ENCODE peak calls at places on chromosomes 2 and 18, in seven cellular contexts. One of them, this sample, is unnamed.
A peak's percentile ranks its signal among the peaks of the same experiment; 100 is the strongest.

GRCh38 chr2:192487636-192488035 is 292.9 kb upstream of the TMEFF2 start:
- DNase-seq in tibial artery: no peak
- DNase-seq in brain microvascular endothelial cell: no peak
- DNase-seq in psoas muscle: no peak
- DNase-seq in RWPE2: no peak
- DNase-seq in GM23338: no peak
- DNase-seq in uterus: no peak
- DNase-seq in this sample: no peak

GRCh38 chr2:171893196-171893823 is 734 bp downstream of the SLC25A12 start:
- DNase-seq in psoas muscle: no peak
- DNase-seq in tibial artery: no peak
- DNase-seq in RWPE2: no peak
- DNase-seq in brain microvascular endothelial cell: no peak
- DNase-seq in GM23338: no peak
- DNase-seq in uterus: no peak
- DNase-seq in this sample: no peak

GRCh38 chr2:40554665-40555294 is 102.9 kb upstream of the SLC8A1 start:
- DNase-seq in psoas muscle: peak; percentile 53
- DNase-seq in tibial artery: peak; percentile 84
- DNase-seq in GM23338: peak; percentile 79
- DNase-seq in brain microvascular endothelial cell: peak; percentile 62
- DNase-seq in uterus: peak; percentile 47
- DNase-seq in RWPE2: no peak
- DNase-seq in this sample: no peak

GRCh38 chr2:216066255-216066654 is 15.4 kb downstream of the PECR start:
- DNase-seq in RWPE2: no peak
- DNase-seq in uterus: no peak
- DNase-seq in psoas muscle: no peak
- DNase-seq in tibial artery: no peak
- DNase-seq in brain microvascular endothelial cell: peak; percentile 64
- DNase-seq in GM23338: no peak
- DNase-seq in this sample: no peak

GRCh38 chr2:65918760-65919187 is 486.4 kb upstream of the SPRED2 start:
- DNase-seq in GM23338: peak; percentile 41
- DNase-seq in brain microvascular endothelial cell: no peak
- DNase-seq in RWPE2: no peak
- DNase-seq in uterus: no peak
- DNase-seq in tibial artery: no peak
- DNase-seq in psoas muscle: no peak
- DNase-seq in this sample: no peak

GRCh38 chr2:204468689-204469429 is 76.4 kb upstream of the PARD3B start:
- DNase-seq in uterus: no peak
- DNase-seq in psoas muscle: peak; percentile 14
- DNase-seq in brain microvascular endothelial cell: peak; percentile 65
- DNase-seq in tibial artery: peak; percentile 30
- DNase-seq in RWPE2: no peak
- DNase-seq in GM23338: no peak
- DNase-seq in this sample: no peak

GRCh38 chr18:11733031-11733430 is 44.0 kb downstream of the GNAL start:
- DNase-seq in uterus: peak; percentile 58
- DNase-seq in tibial artery: peak; percentile 70
- DNase-seq in psoas muscle: peak; percentile 82
- DNase-seq in brain microvascular endothelial cell: peak; percentile 60
- DNase-seq in GM23338: peak; percentile 88
- DNase-seq in RWPE2: no peak
- DNase-seq in this sample: no peak

GRCh38 chr2:138827426-138828054 is 47.4 kb upstream of the NXPH2 start:
- DNase-seq in RWPE2: no peak
- DNase-seq in uterus: no peak
- DNase-seq in tibial artery: no peak
- DNase-seq in psoas muscle: no peak
- DNase-seq in GM23338: peak; percentile 75
- DNase-seq in brain microvascular endothelial cell: peak; percentile 21
- DNase-seq in this sample: no peak

GRCh38 chr2:72115361-72116080 is 32.1 kb downstream of the CYP26B1 start:
- DNase-seq in GM23338: no peak
- DNase-seq in brain microvascular endothelial cell: peak; percentile 91
- DNase-seq in psoas muscle: peak; percentile 70
- DNase-seq in RWPE2: peak; percentile 97
- DNase-seq in tibial artery: no peak
- DNase-seq in uterus: no peak
- DNase-seq in this sample: peak; percentile 68

GRCh38 chr2:232375164-232375563 is 3.4 kb upstream of the ALPP start:
- DNase-seq in GM23338: peak; percentile 30
- DNase-seq in brain microvascular endothelial cell: no peak
- DNase-seq in psoas muscle: no peak
- DNase-seq in RWPE2: peak; percentile 9
- DNase-seq in tibial artery: no peak
- DNase-seq in uterus: no peak
- DNase-seq in this sample: no peak

GRCh38 chr18:7116832-7117389 is 686 bp downstream of the LAMA1 start:
- DNase-seq in GM23338: peak; percentile 60
- DNase-seq in psoas muscle: peak; percentile 17
- DNase-seq in brain microvascular endothelial cell: no peak
- DNase-seq in RWPE2: no peak
- DNase-seq in uterus: no peak
- DNase-seq in tibial artery: no peak
- DNase-seq in this sample: no peak

GRCh38 chr2:149062531-149062930 is 24.0 kb downstream of the LYPD6B start:
- DNase-seq in GM23338: no peak
- DNase-seq in uterus: no peak
- DNase-seq in psoas muscle: no peak
- DNase-seq in brain microvascular endothelial cell: no peak
- DNase-seq in tibial artery: no peak
- DNase-seq in RWPE2: no peak
- DNase-seq in this sample: no peak

GRCh38 chr2:149064365-149064841 is 25.9 kb downstream of the LYPD6B start:
- DNase-seq in brain microvascular endothelial cell: no peak
- DNase-seq in psoas muscle: no peak
- DNase-seq in tibial artery: no peak
- DNase-seq in GM23338: no peak
- DNase-seq in RWPE2: no peak
- DNase-seq in uterus: no peak
- DNase-seq in this sample: no peak

GRCh38 chr2:149063177-149063576 is 24.7 kb downstream of the LYPD6B start:
- DNase-seq in RWPE2: no peak
- DNase-seq in uterus: no peak
- DNase-seq in tibial artery: no peak
- DNase-seq in GM23338: no peak
- DNase-seq in brain microvascular endothelial cell: no peak
- DNase-seq in psoas muscle: no peak
- DNase-seq in this sample: no peak

GRCh38 chr2:149068225-149068995 is 29.9 kb downstream of the LYPD6B start:
- DNase-seq in tibial artery: no peak
- DNase-seq in psoas muscle: no peak
- DNase-seq in GM23338: no peak
- DNase-seq in RWPE2: no peak
- DNase-seq in brain microvascular endothelial cell: no peak
- DNase-seq in uterus: no peak
- DNase-seq in this sample: no peak

DNA sequence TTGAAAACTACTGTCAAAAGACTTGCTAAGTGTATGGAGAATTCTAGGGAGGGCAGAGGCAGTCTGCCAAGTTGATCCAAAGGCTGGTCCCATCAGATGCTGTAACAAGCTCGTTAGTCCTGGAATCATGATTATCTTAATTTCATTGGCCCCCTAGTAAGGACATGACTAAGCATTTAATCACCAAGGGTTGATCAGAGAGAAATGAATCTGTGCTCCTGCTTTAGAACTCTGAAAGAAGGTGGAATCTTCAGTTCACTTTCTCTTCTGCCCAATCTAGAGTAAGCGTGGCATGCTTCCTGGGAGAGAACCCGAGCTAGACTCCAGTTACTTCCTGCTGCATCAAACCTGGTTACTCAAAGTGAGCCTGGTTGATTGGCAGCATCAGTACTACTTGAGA is 26.7 kb downstream of the LYPD6B start:
- DNase-seq in GM23338: no peak
- DNase-seq in uterus: no peak
- DNase-seq in psoas muscle: no peak
- DNase-seq in brain microvascular endothelial cell: no peak
- DNase-seq in tibial artery: no peak
- DNase-seq in RWPE2: no peak
- DNase-seq in this sample: no peak
- H3K27ac ChIP-seq in GM23338: no peak overlapping the region
- H3K27ac ChIP-seq in uterus: no peak overlapping the region
- H3K27ac ChIP-seq in psoas muscle: no peak overlapping the region
- H3K27ac ChIP-seq in brain microvascular endothelial cell: no peak overlapping the region
- H3K27ac ChIP-seq in tibial artery: no peak overlapping the region
- H3K27ac ChIP-seq in RWPE2: no peak overlapping the region
- H3K27ac ChIP-seq in this sample: no peak overlapping the region

GRCh38 chr2:163647300-163647699 is 88.5 kb downstream of the FIGN start:
- DNase-seq in RWPE2: no peak
- DNase-seq in uterus: no peak
- DNase-seq in tibial artery: no peak
- DNase-seq in GM23338: no peak
- DNase-seq in brain microvascular endothelial cell: no peak
- DNase-seq in psoas muscle: no peak
- DNase-seq in this sample: no peak

GRCh38 chr2:163640542-163641195 is 95.1 kb downstream of the FIGN start:
- DNase-seq in brain microvascular endothelial cell: no peak
- DNase-seq in GM23338: no peak
- DNase-seq in RWPE2: no peak
- DNase-seq in tibial artery: no peak
- DNase-seq in uterus: no peak
- DNase-seq in psoas muscle: no peak
- DNase-seq in this sample: no peak

GRCh38 chr2:163646659-163647058 is 89.1 kb downstream of the FIGN start:
- DNase-seq in psoas muscle: no peak
- DNase-seq in RWPE2: no peak
- DNase-seq in brain microvascular endothelial cell: no peak
- DNase-seq in GM23338: no peak
- DNase-seq in uterus: no peak
- DNase-seq in tibial artery: no peak
- DNase-seq in this sample: no peak

GRCh38 chr2:163641986-163642385 is 93.8 kb downstream of the FIGN start:
- DNase-seq in psoas muscle: no peak
- DNase-seq in RWPE2: no peak
- DNase-seq in tibial artery: no peak
- DNase-seq in uterus: no peak
- DNase-seq in GM23338: no peak
- DNase-seq in brain microvascular endothelial cell: peak; percentile 41
- DNase-seq in this sample: no peak

DNA sequence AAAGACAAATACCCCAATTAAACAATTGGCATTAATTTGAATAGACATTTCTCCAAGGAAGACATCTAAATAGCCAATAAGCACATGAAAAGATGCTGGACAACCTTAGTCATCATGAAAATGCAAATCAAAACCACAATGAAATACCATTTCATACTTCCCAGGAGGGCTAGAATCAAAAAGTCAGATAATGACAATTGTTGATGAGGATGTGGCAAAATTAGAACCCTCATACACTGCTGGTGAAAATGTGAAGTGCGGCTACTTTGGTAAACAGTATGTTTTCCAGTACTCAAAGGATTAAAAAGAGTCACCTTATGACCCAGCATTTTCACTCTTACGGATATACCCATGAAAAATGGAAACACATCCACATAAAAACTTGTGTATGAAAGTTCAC is 91.6 kb downstream of the FIGN start:
- DNase-seq in psoas muscle: no peak
- DNase-seq in GM23338: no peak
- DNase-seq in brain microvascular endothelial cell: no peak
- DNase-seq in RWPE2: no peak
- DNase-seq in uterus: no peak
- DNase-seq in tibial artery: no peak
- DNase-seq in this sample: no peak
- TF ChIP-seq CTCF in psoas muscle: no peak
- TF ChIP-seq CTCF in GM23338: peak; percentile 43
- TF ChIP-seq CTCF in brain microvascular endothelial cell: no peak
- TF ChIP-seq CTCF in RWPE2: no peak
- TF ChIP-seq CTCF in uterus: no peak
- TF ChIP-seq CTCF in tibial artery: no peak
- TF ChIP-seq CTCF in this sample: no peak

GRCh38 chr18:35117951-35118411 is 76.8 kb downstream of the MAPRE2 start:
- DNase-seq in brain microvascular endothelial cell: peak; percentile 59
- DNase-seq in uterus: no peak
- DNase-seq in psoas muscle: peak; percentile 30
- DNase-seq in tibial artery: no peak
- DNase-seq in RWPE2: no peak
- DNase-seq in GM23338: no peak
- DNase-seq in this sample: no peak
- H3K4me3 ChIP-seq in brain microvascular endothelial cell: no peak overlapping the region
- H3K4me3 ChIP-seq in uterus: no peak overlapping the region
- H3K4me3 ChIP-seq in psoas muscle: peak overlapping the region; percentile 32
- H3K4me3 ChIP-seq in tibial artery: peak overlapping the region; percentile 10
- H3K4me3 ChIP-seq in RWPE2: no peak overlapping the region
- H3K4me3 ChIP-seq in GM23338: no peak overlapping the region
- H3K4me3 ChIP-seq in this sample: peak overlapping the region; percentile 35

GRCh38 chr2:102053096-102053495 is 61.3 kb downstream of the IL1R2 start:
- DNase-seq in tibial artery: no peak
- DNase-seq in psoas muscle: peak; percentile 32
- DNase-seq in GM23338: no peak
- DNase-seq in uterus: no peak
- DNase-seq in brain microvascular endothelial cell: no peak
- DNase-seq in RWPE2: no peak
- DNase-seq in this sample: no peak

GRCh38 chr2:102050854-102051391 is 59.2 kb downstream of the IL1R2 start:
- DNase-seq in brain microvascular endothelial cell: peak; percentile 83
- DNase-seq in RWPE2: no peak
- DNase-seq in uterus: peak; percentile 89
- DNase-seq in GM23338: no peak
- DNase-seq in psoas muscle: peak; percentile 82
- DNase-seq in tibial artery: peak; percentile 94
- DNase-seq in this sample: peak; percentile 89

GRCh38 chr2:102052367-102052764 is 60.6 kb downstream of the IL1R2 start:
- DNase-seq in GM23338: no peak
- DNase-seq in tibial artery: no peak
- DNase-seq in brain microvascular endothelial cell: no peak
- DNase-seq in RWPE2: no peak
- DNase-seq in uterus: no peak
- DNase-seq in psoas muscle: peak; percentile 12
- DNase-seq in this sample: no peak

GRCh38 chr2:102049756-102050443 is 58.1 kb downstream of the IL1R2 start:
- DNase-seq in brain microvascular endothelial cell: no peak
- DNase-seq in psoas muscle: peak; percentile 67
- DNase-seq in uterus: no peak
- DNase-seq in RWPE2: no peak
- DNase-seq in GM23338: no peak
- DNase-seq in tibial artery: peak; percentile 81
- DNase-seq in this sample: peak; percentile 82

DNA sequence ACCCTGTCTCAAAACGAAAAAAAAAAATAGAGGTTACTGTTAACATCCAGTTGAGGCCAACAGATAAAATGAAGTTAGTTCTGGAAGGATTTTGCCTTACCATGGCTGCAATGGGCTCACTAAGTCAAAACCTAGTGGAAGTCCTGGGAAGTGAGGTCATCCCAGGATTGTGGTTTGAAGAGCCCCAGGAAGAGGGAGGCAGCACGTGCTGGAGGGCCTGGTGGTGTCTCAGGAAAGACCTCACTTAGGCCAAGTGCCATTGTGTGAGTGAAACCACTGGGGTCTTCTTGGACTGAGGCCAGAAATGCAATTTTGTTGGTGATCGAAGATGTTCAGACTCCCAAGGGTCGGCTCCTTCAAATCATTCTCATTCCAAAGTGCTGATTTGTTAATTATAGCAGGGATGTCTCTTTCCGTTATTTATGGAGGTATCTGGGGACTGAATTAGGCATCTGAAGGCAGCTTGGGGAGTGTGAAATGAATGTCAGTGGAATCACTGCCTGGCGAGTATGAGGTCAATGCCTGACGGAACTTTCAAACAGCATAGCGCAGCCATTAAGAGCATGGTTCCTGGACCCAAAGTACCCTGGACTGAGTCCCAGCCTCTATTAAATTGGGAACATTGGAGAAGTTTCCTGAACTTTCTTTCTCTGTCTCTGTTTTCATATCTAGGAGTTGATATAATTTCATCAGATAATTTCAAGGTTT is 60.1 kb downstream of the IL1R2 start:
- DNase-seq in psoas muscle: peak; percentile 34
- DNase-seq in RWPE2: no peak
- DNase-seq in uterus: no peak
- DNase-seq in tibial artery: no peak
- DNase-seq in GM23338: no peak
- DNase-seq in brain microvascular endothelial cell: no peak
- DNase-seq in this sample: no peak
- H3K27ac ChIP-seq in psoas muscle: peak overlapping the region; percentile 58
- H3K27ac ChIP-seq in RWPE2: no peak overlapping the region
- H3K27ac ChIP-seq in uterus: peak overlapping the region; percentile 67
- H3K27ac ChIP-seq in tibial artery: peak overlapping the region; percentile 72
- H3K27ac ChIP-seq in GM23338: no peak overlapping the region
- H3K27ac ChIP-seq in brain microvascular endothelial cell: peak overlapping the region; percentile 60
- H3K27ac ChIP-seq in this sample: peak overlapping the region; percentile 59

This sample was measured in coronary artery.